ENCODE peak calls at places on chromosomes 16 and 17, in seven cellular contexts. C is H9, G is mesenchymal stem cell, J is IMR-90, W is neuronal stem cell, U is trophoblast cell, X is H1. B is an unnamed sample.

GRCh38 chr16:19203374-19203966 is 35.4 kb downstream of the SYT17 start:
- DNase-seq in W (no peak), J (no peak), U (peak), C (no peak), G (peak), X (no peak), B (no peak)

GRCh38 chr17:21288581-21289017 is 4.1 kb downstream of the MAP2K3 start:
- DNase-seq in G (peak), X (no peak), W (no peak), J (no peak), C (no peak), U (no peak), B (no peak)

GRCh38 chr17:71948703-71949422 is 172.0 kb upstream of the SOX9 start:
- DNase-seq in U (no peak), G (no peak), X (no peak), W (no peak), C (no peak), J (no peak), B (peak)

GRCh38 chr17:36482611-36483504 is 3.6 kb upstream of the ZNHIT3 start:
- DNase-seq in J (peak), G (peak), C (peak), U (peak), X (peak), W (peak), B (peak)

GRCh38 chr17:56674401-56674925 is 81.0 kb downstream of the NOG start:
- DNase-seq in W (no peak), X (no peak), J (no peak), C (no peak), U (no peak), G (no peak), B (no peak)

GRCh38 chr17:77884019-77884418 is 74.5 kb upstream of the TNRC6C start:
- DNase-seq in C (peak), X (no peak), J (peak), U (no peak), W (peak), G (peak), B (peak)

GRCh38 chr16:31441956-31442355 is 633 bp downstream of the ZNF843 start:
- DNase-seq in J (no peak), X (no peak), U (no peak), G (no peak), W (no peak), C (peak), B (no peak)

GRCh38 chr17:79777166-79777843 is 643 bp upstream of the CBX2 start:
- DNase-seq in W (peak), U (no peak), C (peak), X (no peak), J (peak), G (peak), B (peak)

GRCh38 chr16:13919330-13919682 is 648 bp upstream of the ERCC4 start:
- DNase-seq in G (peak), J (peak), C (no peak), W (no peak), X (no peak), U (no peak), B (no peak)

GRCh38 chr16:86962913-86963312 is 354.3 kb downstream of the C16orf95 start:
- DNase-seq in C (no peak), G (no peak), U (no peak), W (no peak), X (no peak), J (no peak), B (no peak)

GRCh38 chr17:28744104-28744801 is 442 bp downstream of the TRAF4 start:
- DNase-seq in C (peak), W (peak), G (peak), J (peak), X (no peak), U (peak), B (peak)

GRCh38 chr17:77427471-77427991 is 286.8 kb downstream of the SEC14L1 start:
- DNase-seq in G (peak), U (no peak), C (no peak), X (no peak), J (peak), W (no peak), B (no peak)

GRCh38 chr17:43591750-43592562 is 45.8 kb upstream of the ETV4 start:
- DNase-seq in U (no peak), X (no peak), J (peak), W (no peak), G (peak), C (no peak), B (peak)

GRCh38 chr17:1351967-1352366 is 48.1 kb downstream of the YWHAE start:
- DNase-seq in U (no peak), J (no peak), C (no peak), G (no peak), W (no peak), X (no peak), B (no peak)

GRCh38 chr16:85415196-85415988 is 197.7 kb upstream of the GSE1 start:
- DNase-seq in X (no peak), C (no peak), U (no peak), G (peak), W (no peak), J (no peak), B (no peak)

GRCh38 chr17:64635647-64636305 is 26.3 kb downstream of the SMURF2 start:
- DNase-seq in C (no peak), G (peak), X (no peak), J (peak), W (no peak), U (no peak), B (no peak)
- H2BK5ac ChIP-seq in C (no peak), G (no peak), X (no peak), J (peak), W (no peak), U (no peak), B (no peak)

DNA sequence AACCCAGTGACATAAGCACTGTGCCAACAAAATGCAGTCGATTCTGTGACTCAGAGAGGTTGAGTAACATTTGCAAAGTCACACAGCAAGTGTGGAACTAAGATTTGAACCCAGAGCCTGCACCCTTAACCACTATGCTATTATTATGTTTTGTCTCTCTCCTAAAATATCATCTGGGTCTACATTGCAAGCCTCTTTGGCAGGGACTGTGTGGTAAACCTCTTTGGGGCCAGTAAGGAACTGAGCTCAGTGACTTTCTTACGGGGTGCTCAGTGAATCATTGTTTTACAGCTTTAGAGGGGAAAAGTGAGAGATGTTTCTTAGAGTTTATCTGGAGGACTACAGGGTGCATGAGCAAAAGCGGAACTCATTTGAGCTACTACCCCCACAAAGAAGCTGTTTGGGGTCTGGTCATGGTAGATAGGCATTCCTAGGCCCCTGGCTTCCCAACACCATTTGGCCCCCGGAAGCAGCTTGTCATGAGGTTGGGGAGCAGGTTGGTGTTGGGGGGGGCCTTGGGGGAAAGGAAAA is 9.8 kb downstream of the CIITA start:
- DNase-seq in X (no peak), C (no peak), G (no peak), J (no peak), U (no peak), W (no peak), B (no peak)
- H2BK5ac ChIP-seq in X (no peak), C (no peak), G (no peak), J (no peak), U (no peak), W (no peak), B (no peak)

GRCh38 chr16:68528686-68529379 is 10.3 kb upstream of the ZFP90 start:
- DNase-seq in U (peak), G (peak), C (peak), J (peak), W (peak), X (peak), B (peak)
- H2BK5ac ChIP-seq in U (no peak), G (no peak), C (no peak), J (no peak), W (no peak), X (no peak), B (no peak)

DNA sequence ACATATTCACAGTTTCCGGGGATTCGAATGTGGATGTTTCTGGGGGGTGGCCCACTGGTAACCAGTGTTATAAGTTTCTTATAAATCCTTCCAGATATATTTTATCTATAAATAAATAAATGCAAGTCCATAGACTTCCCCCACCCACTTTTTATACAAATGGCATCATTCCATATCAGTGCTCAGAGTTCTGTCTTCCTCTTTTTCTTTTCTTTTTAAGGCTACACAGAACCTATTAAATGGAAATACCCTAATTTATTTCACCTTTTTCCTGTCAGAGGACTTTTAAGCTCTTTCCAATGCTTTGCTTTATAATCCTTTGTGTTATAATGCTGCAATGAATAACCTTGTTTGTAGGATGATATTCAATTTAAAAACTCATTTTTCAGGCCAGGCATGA is 3.8 kb downstream of the LGALS9 start:
- DNase-seq in W (no peak), J (no peak), X (no peak), C (no peak), G (no peak), U (no peak), B (no peak)
- H2BK5ac ChIP-seq in W (no peak), J (no peak), X (no peak), C (no peak), G (no peak), U (no peak), B (no peak)

DNA sequence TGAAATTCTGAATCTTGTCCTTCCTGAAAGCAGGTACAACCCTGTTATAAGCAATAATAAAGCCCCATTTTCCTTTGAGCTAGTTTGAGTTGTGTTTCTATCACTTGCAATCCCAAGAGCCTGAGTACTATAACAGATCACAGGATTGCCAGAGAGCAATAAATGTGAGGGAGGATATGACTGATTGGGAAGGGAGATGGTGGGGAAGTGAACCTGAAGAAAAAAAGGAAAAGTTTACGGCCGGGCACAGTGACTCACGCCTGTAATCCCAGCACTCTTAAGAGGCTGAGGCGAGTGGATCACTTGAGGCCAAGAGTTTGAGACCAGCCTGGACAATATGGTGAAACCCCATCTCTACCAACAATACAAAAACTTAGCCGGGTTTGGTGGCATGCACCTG is 80.4 kb downstream of the COX10 start:
- DNase-seq in W (no peak), J (no peak), X (no peak), U (no peak), G (peak), C (no peak), B (no peak)
- H2BK5ac ChIP-seq in W (no peak), J (no peak), X (no peak), U (no peak), G (no peak), C (no peak), B (no peak)

GRCh38 chr16:72959301-72959996 is 88.5 kb downstream of the ZFHX3 start:
- DNase-seq in G (no peak), C (no peak), U (no peak), J (no peak), W (no peak), X (no peak), B (no peak)
- H2BK5ac ChIP-seq in G (no peak), C (no peak), U (no peak), J (no peak), W (no peak), X (no peak), B (no peak)